ENCODE peak calls at places on chromosome 21, in seven cellular contexts. F is neural progenitor cell, N is endothelial cell of umbilical vein, U is colonic mucosa, A is mesendoderm, J is HCT116, Y is astrocyte. V is an unnamed sample.
A peak's percentile ranks its signal among the peaks of the same experiment; 100 is the strongest.

GRCh38 chr21:15444118-15444960 is 285.4 kb upstream of the USP25 start:
- DNase-seq in U (no peak), Y (no peak), N (no peak), F (no peak), A (peak; percentile 83), J (no peak), V (no peak)

GRCh38 chr21:16418211-16418610 is 688.4 kb downstream of the USP25 start:
- DNase-seq in N (peak; percentile 56), J (no peak), Y (peak; percentile 62), U (no peak), F (no peak), A (no peak), V (no peak)

GRCh38 chr21:14591882-14592281 is 45.8 kb upstream of the SAMSN1 start:
- DNase-seq in Y (no peak), J (no peak), A (no peak), F (no peak), N (peak; percentile 58), U (no peak), V (no peak)

GRCh38 chr21:36127250-36127904 is 7.5 kb upstream of the CBR3 start:
- DNase-seq in F (no peak), A (no peak), Y (no peak), N (no peak), J (no peak), U (no peak), V (peak; percentile 28)

GRCh38 chr21:14361958-14362357 is 21.0 kb downstream of the HSPA13 start:
- DNase-seq in Y (peak; percentile 18), N (peak; percentile 73), F (no peak), A (no peak), J (no peak), U (no peak), V (no peak)

GRCh38 chr21:39842741-39843146 is 24.5 kb upstream of the PCP4 start:
- DNase-seq in N (no peak), U (no peak), J (no peak), A (no peak), F (no peak), Y (no peak), V (no peak)

GRCh38 chr21:32200029-32200428 is 78.8 kb downstream of the MIS18A start:
- DNase-seq in Y (no peak), J (no peak), F (no peak), N (no peak), U (no peak), A (no peak), V (no peak)

GRCh38 chr21:46409641-46410406 is 48.9 kb upstream of the DIP2A start:
- DNase-seq in A (no peak), J (no peak), Y (no peak), N (no peak), F (no peak), U (no peak), V (no peak)

GRCh38 chr21:45128613-45129226 is 54.3 kb downstream of the ADARB1 start:
- DNase-seq in Y (peak; percentile 36), A (peak; percentile 70), F (peak; percentile 81), N (peak; percentile 81), U (peak; percentile 75), J (peak; percentile 53), V (peak; percentile 86)

GRCh38 chr21:45131537-45131999 is 57.2 kb downstream of the ADARB1 start:
- DNase-seq in J (no peak), N (no peak), F (no peak), U (no peak), Y (no peak), A (no peak), V (no peak)

GRCh38 chr21:45127937-45128336 is 53.6 kb downstream of the ADARB1 start:
- DNase-seq in F (no peak), U (no peak), J (no peak), N (no peak), Y (no peak), A (no peak), V (no peak)

GRCh38 chr21:45129231-45129923 is 55.0 kb downstream of the ADARB1 start:
- DNase-seq in A (no peak), N (peak; percentile 49), F (no peak), U (no peak), J (no peak), Y (peak; percentile 62), V (no peak)

GRCh38 chr21:45130324-45130774 is 56.0 kb downstream of the ADARB1 start:
- DNase-seq in J (no peak), U (no peak), A (no peak), Y (peak; percentile 64), N (peak; percentile 72), F (no peak), V (no peak)
- H3K4me1 ChIP-seq in J (peaks cover 19% of the 10 kb centered on the region), U (peaks cover 5% of the 10 kb centered on the region), A (no peaks in the 10 kb centered on the region), Y (peaks cover 24% of the 10 kb centered on the region), N (peaks cover 45% of the 10 kb centered on the region), F (no peaks in the 10 kb centered on the region), V (no peaks in the 10 kb centered on the region)

DNA sequence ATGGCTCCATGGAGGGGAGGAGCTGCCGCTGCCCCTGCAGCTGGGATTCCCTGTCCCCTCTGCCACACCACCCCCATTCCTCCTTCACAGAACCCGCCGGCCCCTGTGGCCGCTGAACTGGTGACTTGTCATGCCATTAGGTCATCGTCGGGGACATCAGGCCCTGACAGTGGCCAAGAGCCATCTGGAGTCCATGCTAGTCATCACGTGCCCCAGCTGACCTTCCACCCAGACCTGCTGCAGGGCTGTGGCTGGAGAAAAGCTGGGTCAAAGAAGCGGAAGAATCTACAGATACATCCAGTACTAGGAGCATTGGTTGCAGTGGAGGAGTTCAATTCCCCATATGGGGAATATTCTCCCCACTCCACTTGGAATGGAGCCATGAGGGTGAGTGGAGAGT is 78.1 kb downstream of the KCNJ15 start:
- DNase-seq in Y (no peak), N (no peak), A (no peak), U (no peak), J (no peak), F (no peak), V (no peak)
- H3K4me3 ChIP-seq in Y (no peak overlapping the region), N (no peak overlapping the region), A (no peak overlapping the region), U (no peak overlapping the region), J (no peak overlapping the region), F (no peak overlapping the region), V (no peak overlapping the region)

GRCh38 chr21:33386222-33386784 is 16.9 kb upstream of the IFNGR2 start:
- DNase-seq in Y (no peak), F (peak; percentile 9), A (peak; percentile 31), N (no peak), U (no peak), J (no peak), V (no peak)

GRCh38 chr21:33384851-33385331 is 18.3 kb upstream of the IFNGR2 start:
- DNase-seq in U (no peak), Y (peak; percentile 93), J (no peak), F (no peak), N (no peak), A (no peak), V (no peak)

GRCh38 chr21:33388188-33388587 is 15.0 kb upstream of the IFNGR2 start:
- DNase-seq in U (no peak), N (no peak), A (no peak), Y (no peak), F (no peak), J (no peak), V (no peak)

GRCh38 chr21:33380483-33380998 is 22.7 kb upstream of the IFNGR2 start:
- DNase-seq in A (peak; percentile 89), N (peak; percentile 93), F (no peak), J (peak; percentile 94), Y (peak; percentile 93), U (peak; percentile 89), V (peak; percentile 88)

DNA sequence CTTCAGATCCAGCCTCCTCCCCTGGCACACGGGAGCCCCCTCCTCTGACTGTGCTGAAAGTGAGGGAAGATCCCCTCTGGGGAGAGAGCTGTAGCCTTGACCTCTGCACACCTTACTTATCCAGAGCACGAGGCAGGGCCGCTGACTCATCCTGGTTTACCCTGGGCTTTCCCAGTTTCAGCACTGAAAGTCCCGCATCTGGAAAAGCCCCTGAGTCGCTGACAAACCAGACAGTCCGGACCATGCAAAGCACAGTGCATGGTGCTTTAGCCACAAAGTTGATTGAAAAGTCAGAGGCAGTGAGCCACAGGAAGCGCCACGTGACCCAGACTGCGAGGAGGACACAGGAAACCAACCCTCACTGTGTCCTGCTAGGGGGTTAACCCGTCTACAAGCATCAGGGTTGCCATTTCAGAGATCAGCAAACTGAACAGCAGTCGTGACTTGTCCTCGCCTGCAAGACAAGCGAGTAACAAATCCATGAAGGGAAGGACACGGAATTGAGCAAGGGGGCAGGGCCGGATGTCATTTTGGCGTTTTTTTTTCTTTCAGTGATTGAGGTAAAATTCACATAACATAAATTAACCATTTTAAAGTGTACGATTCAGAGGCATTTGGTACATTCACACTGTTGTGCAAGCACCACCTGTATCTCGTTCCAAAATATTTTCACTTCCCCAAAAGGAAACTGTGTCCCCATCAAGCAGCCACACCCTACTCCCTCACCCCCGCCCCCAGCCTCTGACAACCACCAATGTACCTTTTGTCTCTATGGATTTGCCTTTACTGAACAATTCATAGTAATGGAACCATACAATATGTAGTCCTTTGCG is 19.9 kb upstream of the IFNGR2 start:
- DNase-seq in U (peak; percentile 64), J (peak; percentile 86), Y (peak; percentile 80), N (peak; percentile 87), F (peak; percentile 10), A (no peak), V (peak; percentile 85)
- H3K9ac ChIP-seq in U (peak overlapping the region; percentile 51), J (peak overlapping the region; percentile 56), Y (peak overlapping the region; percentile 24), N (no peak overlapping the region), F (no peak overlapping the region), A (no peak overlapping the region), V (peak overlapping the region; percentile 73)

GRCh38 chr21:42845296-42845965 is 33.9 kb downstream of the WDR4 start:
- DNase-seq in F (no peak), J (no peak), U (no peak), A (no peak), N (peak; percentile 32), Y (peak; percentile 10), V (no peak)
- H3K4me1 ChIP-seq in F (no peaks in the 10 kb centered on the region), J (no peaks in the 10 kb centered on the region), U (no peaks in the 10 kb centered on the region), A (no peaks in the 10 kb centered on the region), N (no peaks in the 10 kb centered on the region), Y (peaks cover 5% of the 10 kb centered on the region), V (no peaks in the 10 kb centered on the region)

DNA sequence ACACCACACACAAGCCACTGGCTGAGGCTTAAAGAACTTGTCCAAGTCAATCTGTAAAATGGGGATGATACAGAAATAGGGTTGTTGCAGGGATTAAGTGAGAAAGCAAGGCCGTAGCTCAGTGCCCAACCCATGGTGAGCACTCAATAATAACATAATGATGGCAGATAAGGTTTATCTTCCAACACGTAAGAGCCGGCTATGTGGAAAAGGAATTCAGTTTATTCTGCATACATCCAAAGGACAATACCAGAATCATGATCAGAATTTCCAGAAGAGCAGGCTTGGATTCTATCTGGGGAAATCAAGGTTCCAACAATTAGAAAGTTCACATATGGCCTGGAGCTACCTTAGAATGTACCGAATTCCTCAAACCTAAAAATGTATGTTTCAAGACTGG is 4.6 kb downstream of the TMPRSS2 start:
- DNase-seq in A (no peak), Y (no peak), F (no peak), J (no peak), U (no peak), N (no peak), V (no peak)
- H3K4me3 ChIP-seq in A (no peak overlapping the region), Y (no peak overlapping the region), F (no peak overlapping the region), J (no peak overlapping the region), U (peak overlapping the region; percentile 68), N (no peak overlapping the region), V (no peak overlapping the region)

DNA sequence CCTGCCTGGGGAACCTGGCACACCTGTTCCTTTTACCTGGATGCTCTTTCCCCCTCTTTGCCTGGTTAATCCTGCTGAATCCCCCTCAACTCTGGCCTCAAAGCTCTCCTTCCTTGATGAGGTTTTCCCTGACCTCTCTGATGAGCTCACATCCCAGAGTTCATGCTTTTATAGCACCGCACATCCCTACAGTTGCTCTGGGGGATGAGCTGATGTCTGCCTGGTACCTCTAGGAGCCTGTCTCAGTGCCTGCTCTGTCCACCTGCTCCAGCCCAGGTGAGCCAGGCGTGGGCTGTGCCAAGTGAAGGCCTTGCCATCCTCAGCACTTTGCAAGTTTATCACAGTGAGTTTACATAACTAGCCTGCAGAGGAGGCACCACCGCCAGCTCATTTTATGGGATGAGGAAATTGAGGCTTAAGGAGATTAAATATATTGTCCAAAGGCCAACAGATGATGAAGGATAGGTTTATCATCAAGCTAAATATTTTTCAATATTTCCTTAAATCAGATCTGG is 58.6 kb upstream of the TMPRSS2 start:
- DNase-seq in Y (no peak), J (no peak), F (no peak), N (no peak), A (no peak), U (peak; percentile 78), V (no peak)
- H3K9ac ChIP-seq in Y (no peak overlapping the region), J (no peak overlapping the region), F (no peak overlapping the region), N (no peak overlapping the region), A (no peak overlapping the region), U (peak overlapping the region; percentile 56), V (no peak overlapping the region)